ENCODE peak calls at places on chromosomes 4 and X, in six cellular contexts. One of them, this sample, is unnamed.

GRCh38 chr4:48268956-48269860 is at the start of gene TEC:
- DNase-seq in LNCaP clone FGC: peak; percentile 66
- DNase-seq in NCI-H510A treated with DMSO at 0.1 percent for 48 hours: peak; percentile 28
- DNase-seq in stimulated activated CD8-positive, alpha-beta memory T cell treated with anti-CD3 and anti-CD28 coated beads, Interleukin-15, amount 100 ng/mL, for 24 hours: peak; percentile 6
- DNase-seq in T-helper 2 cell: no peak
- DNase-seq in heart right ventricle: peak; percentile 34
- DNase-seq in this sample: peak; percentile 44

GRCh38 chr4:41573458-41574129 is 35.6 kb downstream of the LIMCH1 start:
- DNase-seq in heart right ventricle: no peak
- DNase-seq in LNCaP clone FGC: no peak
- DNase-seq in stimulated activated CD8-positive, alpha-beta memory T cell treated with anti-CD3 and anti-CD28 coated beads, Interleukin-15, amount 100 ng/mL, for 24 hours: no peak
- DNase-seq in T-helper 2 cell: no peak
- DNase-seq in NCI-H510A treated with DMSO at 0.1 percent for 48 hours: no peak
- DNase-seq in this sample: no peak

GRCh38 chr4:183335369-183335940 is 13.2 kb upstream of the CLDN24 start:
- DNase-seq in heart right ventricle: no peak
- DNase-seq in T-helper 2 cell: no peak
- DNase-seq in LNCaP clone FGC: no peak
- DNase-seq in NCI-H510A treated with DMSO at 0.1 percent for 48 hours: no peak
- DNase-seq in stimulated activated CD8-positive, alpha-beta memory T cell treated with anti-CD3 and anti-CD28 coated beads, Interleukin-15, amount 100 ng/mL, for 24 hours: no peak
- DNase-seq in this sample: no peak

GRCh38 chr4:182775075-182775474 is 142.1 kb downstream of the DCTD start:
- DNase-seq in T-helper 2 cell: no peak
- DNase-seq in heart right ventricle: no peak
- DNase-seq in NCI-H510A treated with DMSO at 0.1 percent for 48 hours: no peak
- DNase-seq in stimulated activated CD8-positive, alpha-beta memory T cell treated with anti-CD3 and anti-CD28 coated beads, Interleukin-15, amount 100 ng/mL, for 24 hours: no peak
- DNase-seq in LNCaP clone FGC: no peak
- DNase-seq in this sample: no peak

GRCh38 chrX:153646620-153647373 is at the start of gene DUSP9:
- DNase-seq in NCI-H510A treated with DMSO at 0.1 percent for 48 hours: no peak
- DNase-seq in stimulated activated CD8-positive, alpha-beta memory T cell treated with anti-CD3 and anti-CD28 coated beads, Interleukin-15, amount 100 ng/mL, for 24 hours: no peak
- DNase-seq in heart right ventricle: no peak
- DNase-seq in T-helper 2 cell: no peak
- DNase-seq in LNCaP clone FGC: no peak
- DNase-seq in this sample: no peak

GRCh38 chr4:33381806-33382205 is 2661.6 kb downstream of the PCDH7 start:
- DNase-seq in stimulated activated CD8-positive, alpha-beta memory T cell treated with anti-CD3 and anti-CD28 coated beads, Interleukin-15, amount 100 ng/mL, for 24 hours: no peak
- DNase-seq in T-helper 2 cell: no peak
- DNase-seq in heart right ventricle: no peak
- DNase-seq in LNCaP clone FGC: peak; percentile 7
- DNase-seq in NCI-H510A treated with DMSO at 0.1 percent for 48 hours: peak; percentile 51
- DNase-seq in this sample: no peak

GRCh38 chr4:107835409-107835808 is 10.7 kb downstream of the SGMS2 start:
- DNase-seq in LNCaP clone FGC: no peak
- DNase-seq in stimulated activated CD8-positive, alpha-beta memory T cell treated with anti-CD3 and anti-CD28 coated beads, Interleukin-15, amount 100 ng/mL, for 24 hours: no peak
- DNase-seq in NCI-H510A treated with DMSO at 0.1 percent for 48 hours: no peak
- DNase-seq in T-helper 2 cell: no peak
- DNase-seq in heart right ventricle: no peak
- DNase-seq in this sample: no peak

GRCh38 chrX:100648601-100649417 is 4.8 kb downstream of the SRPX2 start:
- DNase-seq in heart right ventricle: peak; percentile 21
- DNase-seq in NCI-H510A treated with DMSO at 0.1 percent for 48 hours: no peak
- DNase-seq in T-helper 2 cell: no peak
- DNase-seq in LNCaP clone FGC: no peak
- DNase-seq in stimulated activated CD8-positive, alpha-beta memory T cell treated with anti-CD3 and anti-CD28 coated beads, Interleukin-15, amount 100 ng/mL, for 24 hours: no peak
- DNase-seq in this sample: no peak

GRCh38 chrX:21741869-21742701 is 15.8 kb downstream of the SMPX start:
- DNase-seq in stimulated activated CD8-positive, alpha-beta memory T cell treated with anti-CD3 and anti-CD28 coated beads, Interleukin-15, amount 100 ng/mL, for 24 hours: no peak
- DNase-seq in NCI-H510A treated with DMSO at 0.1 percent for 48 hours: no peak
- DNase-seq in heart right ventricle: peak; percentile 21
- DNase-seq in T-helper 2 cell: no peak
- DNase-seq in LNCaP clone FGC: no peak
- DNase-seq in this sample: no peak

GRCh38 chr4:160038560-160038959 is 935.7 kb downstream of the RAPGEF2 start:
- DNase-seq in heart right ventricle: no peak
- DNase-seq in NCI-H510A treated with DMSO at 0.1 percent for 48 hours: no peak
- DNase-seq in LNCaP clone FGC: no peak
- DNase-seq in stimulated activated CD8-positive, alpha-beta memory T cell treated with anti-CD3 and anti-CD28 coated beads, Interleukin-15, amount 100 ng/mL, for 24 hours: no peak
- DNase-seq in T-helper 2 cell: no peak
- DNase-seq in this sample: no peak

GRCh38 chrX:85196319-85196718 is 47.3 kb downstream of the SATL1 start:
- DNase-seq in heart right ventricle: no peak
- DNase-seq in LNCaP clone FGC: no peak
- DNase-seq in NCI-H510A treated with DMSO at 0.1 percent for 48 hours: no peak
- DNase-seq in T-helper 2 cell: no peak
- DNase-seq in stimulated activated CD8-positive, alpha-beta memory T cell treated with anti-CD3 and anti-CD28 coated beads, Interleukin-15, amount 100 ng/mL, for 24 hours: no peak
- DNase-seq in this sample: no peak

GRCh38 chr4:77581724-77582123 is 23.9 kb upstream of the CXCL13 start:
- DNase-seq in NCI-H510A treated with DMSO at 0.1 percent for 48 hours: no peak
- DNase-seq in T-helper 2 cell: no peak
- DNase-seq in heart right ventricle: no peak
- DNase-seq in LNCaP clone FGC: no peak
- DNase-seq in stimulated activated CD8-positive, alpha-beta memory T cell treated with anti-CD3 and anti-CD28 coated beads, Interleukin-15, amount 100 ng/mL, for 24 hours: no peak
- DNase-seq in this sample: no peak

GRCh38 chr4:111689731-111690130 is 455.5 kb upstream of the FAM241A start:
- DNase-seq in LNCaP clone FGC: no peak
- DNase-seq in T-helper 2 cell: no peak
- DNase-seq in stimulated activated CD8-positive, alpha-beta memory T cell treated with anti-CD3 and anti-CD28 coated beads, Interleukin-15, amount 100 ng/mL, for 24 hours: no peak
- DNase-seq in heart right ventricle: no peak
- DNase-seq in NCI-H510A treated with DMSO at 0.1 percent for 48 hours: no peak
- DNase-seq in this sample: no peak

GRCh38 chrX:16160729-16161128 is 6.6 kb upstream of the MAGEB17 start:
- DNase-seq in stimulated activated CD8-positive, alpha-beta memory T cell treated with anti-CD3 and anti-CD28 coated beads, Interleukin-15, amount 100 ng/mL, for 24 hours: no peak
- DNase-seq in heart right ventricle: no peak
- DNase-seq in NCI-H510A treated with DMSO at 0.1 percent for 48 hours: no peak
- DNase-seq in LNCaP clone FGC: no peak
- DNase-seq in T-helper 2 cell: no peak
- DNase-seq in this sample: no peak

GRCh38 chrX:103376979-103377324 is 614 bp downstream of the BEX3 start:
- DNase-seq in T-helper 2 cell: no peak
- DNase-seq in stimulated activated CD8-positive, alpha-beta memory T cell treated with anti-CD3 and anti-CD28 coated beads, Interleukin-15, amount 100 ng/mL, for 24 hours: no peak
- DNase-seq in heart right ventricle: peak; percentile 7
- DNase-seq in NCI-H510A treated with DMSO at 0.1 percent for 48 hours: no peak
- DNase-seq in LNCaP clone FGC: no peak
- DNase-seq in this sample: peak; percentile 9

GRCh38 chr4:93828830-93829530 is 427 bp downstream of the ATOH1 start:
- DNase-seq in heart right ventricle: no peak
- DNase-seq in stimulated activated CD8-positive, alpha-beta memory T cell treated with anti-CD3 and anti-CD28 coated beads, Interleukin-15, amount 100 ng/mL, for 24 hours: no peak
- DNase-seq in NCI-H510A treated with DMSO at 0.1 percent for 48 hours: peak; percentile 14
- DNase-seq in T-helper 2 cell: no peak
- DNase-seq in LNCaP clone FGC: no peak
- DNase-seq in this sample: peak; percentile 41

GRCh38 chr4:94256144-94256783 is 48.6 kb downstream of the SMARCAD1 start:
- DNase-seq in NCI-H510A treated with DMSO at 0.1 percent for 48 hours: no peak
- DNase-seq in T-helper 2 cell: no peak
- DNase-seq in stimulated activated CD8-positive, alpha-beta memory T cell treated with anti-CD3 and anti-CD28 coated beads, Interleukin-15, amount 100 ng/mL, for 24 hours: no peak
- DNase-seq in LNCaP clone FGC: no peak
- DNase-seq in heart right ventricle: no peak
- DNase-seq in this sample: no peak

GRCh38 chr4:147826288-147826646 is 94.4 kb downstream of the ARHGAP10 start:
- DNase-seq in T-helper 2 cell: no peak
- DNase-seq in NCI-H510A treated with DMSO at 0.1 percent for 48 hours: no peak
- DNase-seq in heart right ventricle: no peak
- DNase-seq in stimulated activated CD8-positive, alpha-beta memory T cell treated with anti-CD3 and anti-CD28 coated beads, Interleukin-15, amount 100 ng/mL, for 24 hours: no peak
- DNase-seq in LNCaP clone FGC: no peak
- DNase-seq in this sample: no peak